ENCODE peak calls at places on chromosomes 5 and 9, in ten cellular contexts. S is activated naive CD8-positive, alpha-beta T cell treated with anti-CD3 and anti-CD28 coated beads, Interleukin-2, amount 10 ng/mL, durations not matched to agents 7 days and 5 days; B is AG09309; N is Karpas-422; M is anterior cingulate cortex; J is A172; V is mesothelial cell of epicardium; D is ACHN; O is smooth muscle cell of the brain vasculature; K is cardiac fibroblast. R is an unnamed sample.

GRCh38 chr9:87622936-87623335 is 103.0 kb upstream of the CTSL start:
- DNase-seq in D (no peak), S (no peak), B (no peak), K (no peak), N (no peak), V (no peak), O (no peak), M (no peak), J (no peak), R (no peak)

GRCh38 chr5:168088415-168089165 is 202.9 kb upstream of the WWC1 start:
- DNase-seq in M (no peak), D (no peak), S (no peak), V (no peak), O (no peak), K (no peak), N (no peak), J (peak; percentile 35), B (peak; percentile 71), R (no peak)

GRCh38 chr9:959914-960313 is 16.5 kb upstream of the DMRT3 start:
- DNase-seq in M (no peak), B (no peak), J (no peak), K (no peak), N (no peak), V (no peak), D (no peak), S (no peak), O (no peak), R (no peak)

GRCh38 chr9:21995652-21996275 is 1.2 kb downstream of the CDKN2B-AS1 start:
- DNase-seq in K (peak; percentile 71), J (no peak), M (no peak), N (peak; percentile 83), D (no peak), S (peak; percentile 60), O (no peak), B (no peak), V (peak; percentile 66), R (peak; percentile 63)

GRCh38 chr5:159902444-159903121 is 13.7 kb upstream of the ADRA1B start:
- DNase-seq in O (no peak), B (no peak), V (no peak), M (no peak), D (peak; percentile 50), N (no peak), J (peak; percentile 86), K (peak; percentile 71), S (no peak), R (peak; percentile 29)

GRCh38 chr5:103674739-103675138 is 112.2 kb upstream of the NUDT12 start:
- DNase-seq in D (no peak), N (no peak), M (no peak), V (no peak), B (no peak), O (no peak), J (peak; percentile 8), K (peak; percentile 3), S (no peak), R (no peak)

GRCh38 chr5:97229688-97230285 is 46.7 kb upstream of the RIOK2 start:
- DNase-seq in J (no peak), O (no peak), B (no peak), K (no peak), S (no peak), N (no peak), D (no peak), M (no peak), V (no peak), R (no peak)

GRCh38 chr9:124975131-124975530 is 34.2 kb upstream of the GOLGA1 start:
- DNase-seq in O (no peak), B (no peak), S (no peak), M (no peak), N (no peak), V (no peak), K (peak; percentile 27), J (no peak), D (no peak), R (peak; percentile 42)

GRCh38 chr5:67012241-67012640 is 184.4 kb downstream of the CD180 start:
- DNase-seq in B (no peak), O (no peak), S (no peak), K (no peak), J (no peak), M (no peak), V (no peak), D (peak; percentile 41), N (no peak), R (no peak)

GRCh38 chr5:157729858-157730257 is 1.4 kb upstream of the THG1L start:
- DNase-seq in D (no peak), J (no peak), M (no peak), V (no peak), K (no peak), N (peak; percentile 83), O (no peak), B (no peak), S (no peak), R (no peak)

GRCh38 chr5:149635394-149635793 is 54.1 kb downstream of the ARHGEF37 start:
- DNase-seq in V (no peak), S (no peak), B (no peak), K (no peak), N (no peak), D (no peak), O (no peak), J (no peak), M (no peak), R (no peak)

GRCh38 chr9:8855046-8855445 is 1055.5 kb upstream of the DMAC1 start:
- DNase-seq in O (no peak), D (peak; percentile 56), V (no peak), B (no peak), K (peak; percentile 16), J (no peak), N (no peak), S (no peak), M (no peak), R (peak; percentile 51)

GRCh38 chr9:133148351-133149129 is 15.2 kb downstream of the GBGT1 start:
- DNase-seq in M (peak; percentile 51), O (no peak), N (peak; percentile 84), S (peak; percentile 62), V (peak; percentile 62), J (no peak), B (no peak), K (peak; percentile 41), D (peak; percentile 19), R (peak; percentile 42)

GRCh38 chr9:6680797-6681146 is 35.2 kb upstream of the GLDC start:
- DNase-seq in D (peak; percentile 77), B (no peak), V (no peak), S (no peak), O (no peak), J (peak; percentile 53), K (peak; percentile 39), M (peak; percentile 85), N (peak; percentile 82), R (peak; percentile 55)

GRCh38 chr5:83306572-83307241 is 164.8 kb upstream of the VCAN start:
- DNase-seq in N (no peak), J (peak; percentile 77), M (no peak), V (no peak), S (no peak), K (peak; percentile 90), O (peak; percentile 18), B (peak; percentile 86), D (peak; percentile 80), R (peak; percentile 51)

GRCh38 chr5:173429489-173430150 is 101.4 kb upstream of the STC2 start:
- DNase-seq in V (no peak), B (no peak), J (peak; percentile 30), D (no peak), S (no peak), K (no peak), O (no peak), N (no peak), M (no peak), R (no peak)

GRCh38 chr9:79621916-79622575 is 50.3 kb downstream of the TLE4 start:
- DNase-seq in S (no peak), D (no peak), K (peak; percentile 18), B (no peak), N (no peak), V (no peak), O (no peak), J (no peak), M (no peak), R (no peak)

GRCh38 chr9:4866239-4866969 is 73.7 kb downstream of the RCL1 start:
- DNase-seq in O (no peak), N (no peak), V (no peak), D (no peak), S (no peak), K (no peak), B (no peak), M (no peak), J (no peak), R (peak; percentile 43)

GRCh38 chr9:13443380-13444271 is 164.1 kb upstream of the MPDZ start:
- DNase-seq in S (no peak), V (no peak), J (no peak), D (no peak), K (no peak), O (no peak), M (peak; percentile 47), B (no peak), N (no peak), R (no peak)

GRCh38 chr9:104950838-104951237 is 22.9 kb upstream of the ABCA1 start:
- DNase-seq in O (no peak), K (no peak), B (no peak), M (no peak), S (no peak), V (no peak), N (no peak), D (no peak), J (no peak), R (no peak)

GRCh38 chr5:45532826-45533624 is 163.2 kb downstream of the HCN1 start:
- DNase-seq in J (no peak), N (no peak), B (no peak), V (no peak), O (no peak), D (no peak), S (no peak), K (no peak), M (no peak), R (no peak)

GRCh38 chr9:121671612-121672155 is 20.2 kb downstream of the DAB2IP start:
- DNase-seq in K (peak; percentile 82), O (no peak), B (peak; percentile 21), N (no peak), S (no peak), J (no peak), D (no peak), V (no peak), M (no peak), R (no peak)

GRCh38 chr5:139486201-139486600 is 3.6 kb upstream of the STING1 start:
- DNase-seq in N (no peak), M (no peak), V (no peak), B (no peak), K (no peak), O (no peak), D (no peak), S (no peak), J (no peak), R (no peak)

GRCh38 chr5:151808451-151809169 is 36.9 kb downstream of the G3BP1 start:
- DNase-seq in S (no peak), D (no peak), V (no peak), O (no peak), M (no peak), J (no peak), K (peak; percentile 55), N (no peak), B (no peak), R (no peak)

GRCh38 chr5:83084336-83084735 is 7.0 kb downstream of the XRCC4 start:
- DNase-seq in B (no peak), O (no peak), V (no peak), N (no peak), J (no peak), D (no peak), M (no peak), K (no peak), S (no peak), R (no peak)

GRCh38 chr5:116305899-116306298 is 221.1 kb downstream of the COMMD10 start:
- DNase-seq in B (no peak), N (no peak), M (no peak), J (no peak), D (no peak), K (no peak), V (no peak), S (no peak), O (no peak), R (no peak)

GRCh38 chr5:120091376-120091948 is 372.6 kb upstream of the PRR16 start:
- DNase-seq in J (no peak), B (no peak), N (no peak), V (no peak), D (no peak), O (no peak), M (no peak), S (no peak), K (no peak), R (no peak)

GRCh38 chr9:136375096-136375495 is 1.6 kb upstream of the CARD9 start:
- DNase-seq in V (no peak), N (no peak), S (no peak), M (no peak), K (no peak), O (no peak), D (no peak), B (no peak), J (no peak), R (no peak)